ENCODE peak calls at places on chromosomes 1 and 21, in ten cellular contexts. One of them, this sample, is unnamed.

GRCh38 chr21:37266515-37267221 is 466 bp downstream of the VPS26C start:
- DNase-seq in effector memory CD4-positive, alpha-beta T cell: no peak
- DNase-seq in NAMALWA: peak; percentile 72
- DNase-seq in breast epithelium: peak; percentile 58
- DNase-seq in chondrocyte: no peak
- DNase-seq in activated CD4-positive, alpha-beta T cell treated with anti-CD3 and anti-CD28 coated beads, Interleukin-2, amount 10 ng/mL, durations not matched to agents 7 days and 5 days: no peak
- DNase-seq in T-helper 2 cell: no peak
- DNase-seq in activated CD8-positive, alpha-beta T cell treated with anti-CD3 and anti-CD28 coated beads, Interleukin-2, amount 10 ng/mL, durations not matched to agents 7 days and 5 days: no peak
- DNase-seq in activated T-cell treated with anti-CD3 and anti-CD28 coated beads, Interleukin-2, amount 50 U/mL, for 72 hours: no peak
- DNase-seq in fibroblast of lung: peak; percentile 32
- DNase-seq in this sample: no peak

GRCh38 chr1:224683981-224684380 is 67.9 kb downstream of the CNIH3 start:
- DNase-seq in activated T-cell treated with anti-CD3 and anti-CD28 coated beads, Interleukin-2, amount 50 U/mL, for 72 hours: no peak
- DNase-seq in NAMALWA: no peak
- DNase-seq in breast epithelium: no peak
- DNase-seq in chondrocyte: no peak
- DNase-seq in fibroblast of lung: no peak
- DNase-seq in activated CD8-positive, alpha-beta T cell treated with anti-CD3 and anti-CD28 coated beads, Interleukin-2, amount 10 ng/mL, durations not matched to agents 7 days and 5 days: no peak
- DNase-seq in T-helper 2 cell: no peak
- DNase-seq in activated CD4-positive, alpha-beta T cell treated with anti-CD3 and anti-CD28 coated beads, Interleukin-2, amount 10 ng/mL, durations not matched to agents 7 days and 5 days: no peak
- DNase-seq in effector memory CD4-positive, alpha-beta T cell: no peak
- DNase-seq in this sample: no peak

GRCh38 chr1:30657131-30658013 is 66.0 kb downstream of the MATN1 start:
- DNase-seq in fibroblast of lung: no peak
- DNase-seq in effector memory CD4-positive, alpha-beta T cell: no peak
- DNase-seq in breast epithelium: peak; percentile 40
- DNase-seq in NAMALWA: no peak
- DNase-seq in activated CD4-positive, alpha-beta T cell treated with anti-CD3 and anti-CD28 coated beads, Interleukin-2, amount 10 ng/mL, durations not matched to agents 7 days and 5 days: no peak
- DNase-seq in activated T-cell treated with anti-CD3 and anti-CD28 coated beads, Interleukin-2, amount 50 U/mL, for 72 hours: no peak
- DNase-seq in T-helper 2 cell: no peak
- DNase-seq in activated CD8-positive, alpha-beta T cell treated with anti-CD3 and anti-CD28 coated beads, Interleukin-2, amount 10 ng/mL, durations not matched to agents 7 days and 5 days: no peak
- DNase-seq in chondrocyte: peak; percentile 83
- DNase-seq in this sample: no peak

GRCh38 chr1:181482521-181483083 is 715 bp upstream of the CACNA1E start:
- DNase-seq in effector memory CD4-positive, alpha-beta T cell: no peak
- DNase-seq in breast epithelium: no peak
- DNase-seq in activated CD8-positive, alpha-beta T cell treated with anti-CD3 and anti-CD28 coated beads, Interleukin-2, amount 10 ng/mL, durations not matched to agents 7 days and 5 days: peak; percentile 55
- DNase-seq in fibroblast of lung: no peak
- DNase-seq in T-helper 2 cell: no peak
- DNase-seq in NAMALWA: no peak
- DNase-seq in activated CD4-positive, alpha-beta T cell treated with anti-CD3 and anti-CD28 coated beads, Interleukin-2, amount 10 ng/mL, durations not matched to agents 7 days and 5 days: peak; percentile 40
- DNase-seq in chondrocyte: no peak
- DNase-seq in activated T-cell treated with anti-CD3 and anti-CD28 coated beads, Interleukin-2, amount 50 U/mL, for 72 hours: peak; percentile 60
- DNase-seq in this sample: no peak

GRCh38 chr1:232597721-232598120 is 32.2 kb downstream of the SIPA1L2 start:
- DNase-seq in breast epithelium: no peak
- DNase-seq in NAMALWA: peak; percentile 9
- DNase-seq in activated CD8-positive, alpha-beta T cell treated with anti-CD3 and anti-CD28 coated beads, Interleukin-2, amount 10 ng/mL, durations not matched to agents 7 days and 5 days: no peak
- DNase-seq in activated CD4-positive, alpha-beta T cell treated with anti-CD3 and anti-CD28 coated beads, Interleukin-2, amount 10 ng/mL, durations not matched to agents 7 days and 5 days: no peak
- DNase-seq in chondrocyte: no peak
- DNase-seq in T-helper 2 cell: no peak
- DNase-seq in fibroblast of lung: no peak
- DNase-seq in activated T-cell treated with anti-CD3 and anti-CD28 coated beads, Interleukin-2, amount 50 U/mL, for 72 hours: no peak
- DNase-seq in effector memory CD4-positive, alpha-beta T cell: no peak
- DNase-seq in this sample: no peak

GRCh38 chr1:21258331-21259134 is 31.7 kb downstream of the ECE1 start:
- DNase-seq in T-helper 2 cell: peak; percentile 22
- DNase-seq in fibroblast of lung: no peak
- DNase-seq in activated CD8-positive, alpha-beta T cell treated with anti-CD3 and anti-CD28 coated beads, Interleukin-2, amount 10 ng/mL, durations not matched to agents 7 days and 5 days: peak; percentile 44
- DNase-seq in activated CD4-positive, alpha-beta T cell treated with anti-CD3 and anti-CD28 coated beads, Interleukin-2, amount 10 ng/mL, durations not matched to agents 7 days and 5 days: peak; percentile 24
- DNase-seq in effector memory CD4-positive, alpha-beta T cell: no peak
- DNase-seq in activated T-cell treated with anti-CD3 and anti-CD28 coated beads, Interleukin-2, amount 50 U/mL, for 72 hours: peak; percentile 62
- DNase-seq in breast epithelium: no peak
- DNase-seq in NAMALWA: no peak
- DNase-seq in chondrocyte: no peak
- DNase-seq in this sample: no peak

GRCh38 chr1:211579434-211580302 is 707 bp upstream of the SLC30A1 start:
- DNase-seq in effector memory CD4-positive, alpha-beta T cell: no peak
- DNase-seq in breast epithelium: peak; percentile 70
- DNase-seq in T-helper 2 cell: no peak
- DNase-seq in fibroblast of lung: peak; percentile 17
- DNase-seq in activated CD4-positive, alpha-beta T cell treated with anti-CD3 and anti-CD28 coated beads, Interleukin-2, amount 10 ng/mL, durations not matched to agents 7 days and 5 days: no peak
- DNase-seq in chondrocyte: peak; percentile 93
- DNase-seq in activated T-cell treated with anti-CD3 and anti-CD28 coated beads, Interleukin-2, amount 50 U/mL, for 72 hours: no peak
- DNase-seq in NAMALWA: peak; percentile 84
- DNase-seq in activated CD8-positive, alpha-beta T cell treated with anti-CD3 and anti-CD28 coated beads, Interleukin-2, amount 10 ng/mL, durations not matched to agents 7 days and 5 days: peak; percentile 85
- DNase-seq in this sample: no peak

GRCh38 chr1:923131-923990 is at the start of gene SAMD11:
- DNase-seq in fibroblast of lung: peak; percentile 78
- DNase-seq in NAMALWA: peak; percentile 61
- DNase-seq in T-helper 2 cell: peak; percentile 61
- DNase-seq in effector memory CD4-positive, alpha-beta T cell: peak; percentile 45
- DNase-seq in breast epithelium: peak; percentile 75
- DNase-seq in activated CD8-positive, alpha-beta T cell treated with anti-CD3 and anti-CD28 coated beads, Interleukin-2, amount 10 ng/mL, durations not matched to agents 7 days and 5 days: peak; percentile 45
- DNase-seq in activated T-cell treated with anti-CD3 and anti-CD28 coated beads, Interleukin-2, amount 50 U/mL, for 72 hours: peak; percentile 78
- DNase-seq in chondrocyte: no peak
- DNase-seq in activated CD4-positive, alpha-beta T cell treated with anti-CD3 and anti-CD28 coated beads, Interleukin-2, amount 10 ng/mL, durations not matched to agents 7 days and 5 days: peak; percentile 25
- DNase-seq in this sample: peak; percentile 85

GRCh38 chr1:160646192-160646591 is 652 bp downstream of the SLAMF1 start:
- DNase-seq in T-helper 2 cell: no peak
- DNase-seq in breast epithelium: no peak
- DNase-seq in chondrocyte: no peak
- DNase-seq in fibroblast of lung: no peak
- DNase-seq in NAMALWA: no peak
- DNase-seq in activated T-cell treated with anti-CD3 and anti-CD28 coated beads, Interleukin-2, amount 50 U/mL, for 72 hours: no peak
- DNase-seq in activated CD8-positive, alpha-beta T cell treated with anti-CD3 and anti-CD28 coated beads, Interleukin-2, amount 10 ng/mL, durations not matched to agents 7 days and 5 days: peak; percentile 22
- DNase-seq in effector memory CD4-positive, alpha-beta T cell: no peak
- DNase-seq in activated CD4-positive, alpha-beta T cell treated with anti-CD3 and anti-CD28 coated beads, Interleukin-2, amount 10 ng/mL, durations not matched to agents 7 days and 5 days: no peak
- DNase-seq in this sample: no peak

GRCh38 chr1:179143332-179143731 is 61.5 kb downstream of the TOR3A start:
- DNase-seq in activated T-cell treated with anti-CD3 and anti-CD28 coated beads, Interleukin-2, amount 50 U/mL, for 72 hours: no peak
- DNase-seq in effector memory CD4-positive, alpha-beta T cell: no peak
- DNase-seq in breast epithelium: no peak
- DNase-seq in chondrocyte: no peak
- DNase-seq in activated CD8-positive, alpha-beta T cell treated with anti-CD3 and anti-CD28 coated beads, Interleukin-2, amount 10 ng/mL, durations not matched to agents 7 days and 5 days: no peak
- DNase-seq in activated CD4-positive, alpha-beta T cell treated with anti-CD3 and anti-CD28 coated beads, Interleukin-2, amount 10 ng/mL, durations not matched to agents 7 days and 5 days: no peak
- DNase-seq in T-helper 2 cell: no peak
- DNase-seq in fibroblast of lung: peak; percentile 96
- DNase-seq in NAMALWA: no peak
- DNase-seq in this sample: no peak

GRCh38 chr1:7454052-7454815 is 316.9 kb upstream of the VAMP3 start:
- DNase-seq in NAMALWA: peak; percentile 14
- DNase-seq in fibroblast of lung: peak; percentile 15
- DNase-seq in effector memory CD4-positive, alpha-beta T cell: no peak
- DNase-seq in chondrocyte: no peak
- DNase-seq in T-helper 2 cell: no peak
- DNase-seq in activated T-cell treated with anti-CD3 and anti-CD28 coated beads, Interleukin-2, amount 50 U/mL, for 72 hours: no peak
- DNase-seq in activated CD8-positive, alpha-beta T cell treated with anti-CD3 and anti-CD28 coated beads, Interleukin-2, amount 10 ng/mL, durations not matched to agents 7 days and 5 days: no peak
- DNase-seq in breast epithelium: no peak
- DNase-seq in activated CD4-positive, alpha-beta T cell treated with anti-CD3 and anti-CD28 coated beads, Interleukin-2, amount 10 ng/mL, durations not matched to agents 7 days and 5 days: no peak
- DNase-seq in this sample: peak; percentile 12

GRCh38 chr1:246246430-246246829 is 260.6 kb downstream of the SMYD3 start:
- DNase-seq in T-helper 2 cell: no peak
- DNase-seq in activated CD4-positive, alpha-beta T cell treated with anti-CD3 and anti-CD28 coated beads, Interleukin-2, amount 10 ng/mL, durations not matched to agents 7 days and 5 days: no peak
- DNase-seq in chondrocyte: no peak
- DNase-seq in fibroblast of lung: peak; percentile 23
- DNase-seq in activated T-cell treated with anti-CD3 and anti-CD28 coated beads, Interleukin-2, amount 50 U/mL, for 72 hours: no peak
- DNase-seq in effector memory CD4-positive, alpha-beta T cell: no peak
- DNase-seq in activated CD8-positive, alpha-beta T cell treated with anti-CD3 and anti-CD28 coated beads, Interleukin-2, amount 10 ng/mL, durations not matched to agents 7 days and 5 days: no peak
- DNase-seq in NAMALWA: no peak
- DNase-seq in breast epithelium: no peak
- DNase-seq in this sample: no peak

GRCh38 chr1:22077728-22078127 is 25.2 kb downstream of the CDC42 start:
- DNase-seq in chondrocyte: no peak
- DNase-seq in activated CD4-positive, alpha-beta T cell treated with anti-CD3 and anti-CD28 coated beads, Interleukin-2, amount 10 ng/mL, durations not matched to agents 7 days and 5 days: no peak
- DNase-seq in activated CD8-positive, alpha-beta T cell treated with anti-CD3 and anti-CD28 coated beads, Interleukin-2, amount 10 ng/mL, durations not matched to agents 7 days and 5 days: no peak
- DNase-seq in activated T-cell treated with anti-CD3 and anti-CD28 coated beads, Interleukin-2, amount 50 U/mL, for 72 hours: no peak
- DNase-seq in T-helper 2 cell: no peak
- DNase-seq in effector memory CD4-positive, alpha-beta T cell: no peak
- DNase-seq in breast epithelium: no peak
- DNase-seq in fibroblast of lung: no peak
- DNase-seq in NAMALWA: no peak
- DNase-seq in this sample: no peak

GRCh38 chr21:40215941-40216340 is 348.7 kb downstream of the PCP4 start:
- DNase-seq in activated T-cell treated with anti-CD3 and anti-CD28 coated beads, Interleukin-2, amount 50 U/mL, for 72 hours: no peak
- DNase-seq in NAMALWA: no peak
- DNase-seq in activated CD8-positive, alpha-beta T cell treated with anti-CD3 and anti-CD28 coated beads, Interleukin-2, amount 10 ng/mL, durations not matched to agents 7 days and 5 days: no peak
- DNase-seq in chondrocyte: no peak
- DNase-seq in T-helper 2 cell: no peak
- DNase-seq in activated CD4-positive, alpha-beta T cell treated with anti-CD3 and anti-CD28 coated beads, Interleukin-2, amount 10 ng/mL, durations not matched to agents 7 days and 5 days: no peak
- DNase-seq in effector memory CD4-positive, alpha-beta T cell: no peak
- DNase-seq in fibroblast of lung: no peak
- DNase-seq in breast epithelium: no peak
- DNase-seq in this sample: no peak

GRCh38 chr1:117712598-117712997 is 106.8 kb downstream of the TENT5C start:
- DNase-seq in chondrocyte: no peak
- DNase-seq in activated T-cell treated with anti-CD3 and anti-CD28 coated beads, Interleukin-2, amount 50 U/mL, for 72 hours: no peak
- DNase-seq in breast epithelium: no peak
- DNase-seq in T-helper 2 cell: no peak
- DNase-seq in NAMALWA: no peak
- DNase-seq in fibroblast of lung: no peak
- DNase-seq in effector memory CD4-positive, alpha-beta T cell: no peak
- DNase-seq in activated CD4-positive, alpha-beta T cell treated with anti-CD3 and anti-CD28 coated beads, Interleukin-2, amount 10 ng/mL, durations not matched to agents 7 days and 5 days: no peak
- DNase-seq in activated CD8-positive, alpha-beta T cell treated with anti-CD3 and anti-CD28 coated beads, Interleukin-2, amount 10 ng/mL, durations not matched to agents 7 days and 5 days: no peak
- DNase-seq in this sample: no peak

GRCh38 chr1:192904438-192904895 is 95.6 kb downstream of the RGS2 start:
- DNase-seq in breast epithelium: no peak
- DNase-seq in activated CD8-positive, alpha-beta T cell treated with anti-CD3 and anti-CD28 coated beads, Interleukin-2, amount 10 ng/mL, durations not matched to agents 7 days and 5 days: no peak
- DNase-seq in activated T-cell treated with anti-CD3 and anti-CD28 coated beads, Interleukin-2, amount 50 U/mL, for 72 hours: peak; percentile 19
- DNase-seq in chondrocyte: no peak
- DNase-seq in activated CD4-positive, alpha-beta T cell treated with anti-CD3 and anti-CD28 coated beads, Interleukin-2, amount 10 ng/mL, durations not matched to agents 7 days and 5 days: no peak
- DNase-seq in effector memory CD4-positive, alpha-beta T cell: no peak
- DNase-seq in T-helper 2 cell: no peak
- DNase-seq in fibroblast of lung: peak; percentile 96
- DNase-seq in NAMALWA: peak; percentile 22
- DNase-seq in this sample: no peak

GRCh38 chr1:225596736-225597135 is 56.2 kb downstream of the ENAH start:
- DNase-seq in activated CD8-positive, alpha-beta T cell treated with anti-CD3 and anti-CD28 coated beads, Interleukin-2, amount 10 ng/mL, durations not matched to agents 7 days and 5 days: no peak
- DNase-seq in chondrocyte: no peak
- DNase-seq in effector memory CD4-positive, alpha-beta T cell: no peak
- DNase-seq in T-helper 2 cell: no peak
- DNase-seq in breast epithelium: no peak
- DNase-seq in fibroblast of lung: no peak
- DNase-seq in NAMALWA: no peak
- DNase-seq in activated T-cell treated with anti-CD3 and anti-CD28 coated beads, Interleukin-2, amount 50 U/mL, for 72 hours: no peak
- DNase-seq in activated CD4-positive, alpha-beta T cell treated with anti-CD3 and anti-CD28 coated beads, Interleukin-2, amount 10 ng/mL, durations not matched to agents 7 days and 5 days: no peak
- DNase-seq in this sample: no peak

GRCh38 chr1:13543927-13544556 is 30.2 kb upstream of the LRRC38 start:
- DNase-seq in NAMALWA: no peak
- DNase-seq in breast epithelium: peak; percentile 55
- DNase-seq in effector memory CD4-positive, alpha-beta T cell: no peak
- DNase-seq in activated T-cell treated with anti-CD3 and anti-CD28 coated beads, Interleukin-2, amount 50 U/mL, for 72 hours: no peak
- DNase-seq in T-helper 2 cell: no peak
- DNase-seq in chondrocyte: no peak
- DNase-seq in activated CD8-positive, alpha-beta T cell treated with anti-CD3 and anti-CD28 coated beads, Interleukin-2, amount 10 ng/mL, durations not matched to agents 7 days and 5 days: no peak
- DNase-seq in fibroblast of lung: no peak
- DNase-seq in activated CD4-positive, alpha-beta T cell treated with anti-CD3 and anti-CD28 coated beads, Interleukin-2, amount 10 ng/mL, durations not matched to agents 7 days and 5 days: no peak
- DNase-seq in this sample: no peak

GRCh38 chr1:109226078-109226445 is 12.3 kb downstream of the SARS1 start:
- DNase-seq in activated CD8-positive, alpha-beta T cell treated with anti-CD3 and anti-CD28 coated beads, Interleukin-2, amount 10 ng/mL, durations not matched to agents 7 days and 5 days: no peak
- DNase-seq in NAMALWA: no peak
- DNase-seq in breast epithelium: no peak
- DNase-seq in fibroblast of lung: no peak
- DNase-seq in activated T-cell treated with anti-CD3 and anti-CD28 coated beads, Interleukin-2, amount 50 U/mL, for 72 hours: no peak
- DNase-seq in activated CD4-positive, alpha-beta T cell treated with anti-CD3 and anti-CD28 coated beads, Interleukin-2, amount 10 ng/mL, durations not matched to agents 7 days and 5 days: no peak
- DNase-seq in effector memory CD4-positive, alpha-beta T cell: no peak
- DNase-seq in chondrocyte: no peak
- DNase-seq in T-helper 2 cell: no peak
- DNase-seq in this sample: no peak

GRCh38 chr1:76066390-76066789 is 8.2 kb upstream of the ST6GALNAC3 start:
- DNase-seq in breast epithelium: no peak
- DNase-seq in activated CD4-positive, alpha-beta T cell treated with anti-CD3 and anti-CD28 coated beads, Interleukin-2, amount 10 ng/mL, durations not matched to agents 7 days and 5 days: no peak
- DNase-seq in chondrocyte: no peak
- DNase-seq in fibroblast of lung: peak; percentile 26
- DNase-seq in T-helper 2 cell: no peak
- DNase-seq in activated CD8-positive, alpha-beta T cell treated with anti-CD3 and anti-CD28 coated beads, Interleukin-2, amount 10 ng/mL, durations not matched to agents 7 days and 5 days: no peak
- DNase-seq in effector memory CD4-positive, alpha-beta T cell: no peak
- DNase-seq in activated T-cell treated with anti-CD3 and anti-CD28 coated beads, Interleukin-2, amount 50 U/mL, for 72 hours: no peak
- DNase-seq in NAMALWA: no peak
- DNase-seq in this sample: no peak

GRCh38 chr1:188620236-188620635 is 1791.5 kb downstream of the PLA2G4A start:
- DNase-seq in effector memory CD4-positive, alpha-beta T cell: no peak
- DNase-seq in activated CD4-positive, alpha-beta T cell treated with anti-CD3 and anti-CD28 coated beads, Interleukin-2, amount 10 ng/mL, durations not matched to agents 7 days and 5 days: no peak
- DNase-seq in breast epithelium: no peak
- DNase-seq in chondrocyte: no peak
- DNase-seq in fibroblast of lung: no peak
- DNase-seq in NAMALWA: no peak
- DNase-seq in activated CD8-positive, alpha-beta T cell treated with anti-CD3 and anti-CD28 coated beads, Interleukin-2, amount 10 ng/mL, durations not matched to agents 7 days and 5 days: no peak
- DNase-seq in T-helper 2 cell: no peak
- DNase-seq in activated T-cell treated with anti-CD3 and anti-CD28 coated beads, Interleukin-2, amount 50 U/mL, for 72 hours: no peak
- DNase-seq in this sample: no peak

GRCh38 chr1:53324728-53325297 is 3.1 kb downstream of the LRP8 start:
- DNase-seq in effector memory CD4-positive, alpha-beta T cell: no peak
- DNase-seq in chondrocyte: peak; percentile 33
- DNase-seq in fibroblast of lung: peak; percentile 37
- DNase-seq in activated CD4-positive, alpha-beta T cell treated with anti-CD3 and anti-CD28 coated beads, Interleukin-2, amount 10 ng/mL, durations not matched to agents 7 days and 5 days: no peak
- DNase-seq in NAMALWA: no peak
- DNase-seq in activated CD8-positive, alpha-beta T cell treated with anti-CD3 and anti-CD28 coated beads, Interleukin-2, amount 10 ng/mL, durations not matched to agents 7 days and 5 days: no peak
- DNase-seq in activated T-cell treated with anti-CD3 and anti-CD28 coated beads, Interleukin-2, amount 50 U/mL, for 72 hours: no peak
- DNase-seq in T-helper 2 cell: no peak
- DNase-seq in breast epithelium: no peak
- DNase-seq in this sample: no peak

This sample was measured in DND-41.